ENCODE peak calls at places on chromosomes 16 and 17, in five cellular contexts. E is prostate gland, Z is thyroid gland, T is lung, Y is uterus. P is an unnamed sample.

GRCh38 chr16:1812732-1813163 is 13.9 kb downstream of the HAGH start:
- DNase-seq in Y (peak), T (peak), Z (peak), E (peak), P (peak)

GRCh38 chr16:27498426-27498825 is 51.3 kb downstream of the GTF3C1 start:
- DNase-seq in Z (peak), T (no peak), E (no peak), Y (no peak), P (no peak)

GRCh38 chr17:63442549-63443035 is 3.5 kb downstream of the CYB561 start:
- DNase-seq in Y (no peak), Z (peak), T (no peak), E (no peak), P (no peak)

GRCh38 chr16:6018848-6019489 is 921.4 kb upstream of the EEF2KMT start:
- DNase-seq in T (no peak), E (no peak), Z (no peak), Y (no peak), P (no peak)

GRCh38 chr17:50817142-50817751 is 18.1 kb upstream of the WFIKKN2 start:
- DNase-seq in Z (peak), Y (peak), T (peak), E (no peak), P (no peak)

GRCh38 chr17:29586676-29587469 is 2.6 kb downstream of the GIT1 start:
- DNase-seq in Z (no peak), E (no peak), T (no peak), Y (peak), P (no peak)

GRCh38 chr17:16398270-16399267 is 16.8 kb upstream of the TRPV2 start:
- DNase-seq in E (no peak), T (no peak), Y (no peak), Z (peak), P (no peak)

GRCh38 chr17:64459284-64459747 is 10.4 kb downstream of the MILR1 start:
- DNase-seq in Z (no peak), E (no peak), T (no peak), Y (no peak), P (peak)

GRCh38 chr16:56270828-56271227 is 79.5 kb downstream of the GNAO1 start:
- DNase-seq in E (no peak), T (no peak), Z (no peak), Y (no peak), P (no peak)

GRCh38 chr16:16150117-16150877 is 73.0 kb downstream of the ABCC6 start:
- DNase-seq in E (peak), Y (peak), T (no peak), Z (peak), P (no peak)

GRCh38 chr16:51149251-51149661 is 1.8 kb downstream of the SALL1 start:
- DNase-seq in Y (no peak), T (no peak), Z (no peak), E (no peak), P (no peak)

GRCh38 chr16:79163666-79164377 is 436.7 kb downstream of the MAF start:
- DNase-seq in T (no peak), Y (no peak), E (no peak), Z (no peak), P (no peak)

GRCh38 chr16:84832488-84833141 is 12.8 kb downstream of the CRISPLD2 start:
- DNase-seq in T (peak), Z (peak), Y (peak), E (peak), P (no peak)

GRCh38 chr17:61454095-61454931 is 2.1 kb downstream of the TBX4 start:
- DNase-seq in E (no peak), Y (no peak), Z (no peak), T (no peak), P (no peak)

GRCh38 chr17:74201250-74201649 is 2.2 kb upstream of the RPL38 start:
- DNase-seq in E (no peak), Y (no peak), Z (no peak), T (no peak), P (peak)

DNA sequence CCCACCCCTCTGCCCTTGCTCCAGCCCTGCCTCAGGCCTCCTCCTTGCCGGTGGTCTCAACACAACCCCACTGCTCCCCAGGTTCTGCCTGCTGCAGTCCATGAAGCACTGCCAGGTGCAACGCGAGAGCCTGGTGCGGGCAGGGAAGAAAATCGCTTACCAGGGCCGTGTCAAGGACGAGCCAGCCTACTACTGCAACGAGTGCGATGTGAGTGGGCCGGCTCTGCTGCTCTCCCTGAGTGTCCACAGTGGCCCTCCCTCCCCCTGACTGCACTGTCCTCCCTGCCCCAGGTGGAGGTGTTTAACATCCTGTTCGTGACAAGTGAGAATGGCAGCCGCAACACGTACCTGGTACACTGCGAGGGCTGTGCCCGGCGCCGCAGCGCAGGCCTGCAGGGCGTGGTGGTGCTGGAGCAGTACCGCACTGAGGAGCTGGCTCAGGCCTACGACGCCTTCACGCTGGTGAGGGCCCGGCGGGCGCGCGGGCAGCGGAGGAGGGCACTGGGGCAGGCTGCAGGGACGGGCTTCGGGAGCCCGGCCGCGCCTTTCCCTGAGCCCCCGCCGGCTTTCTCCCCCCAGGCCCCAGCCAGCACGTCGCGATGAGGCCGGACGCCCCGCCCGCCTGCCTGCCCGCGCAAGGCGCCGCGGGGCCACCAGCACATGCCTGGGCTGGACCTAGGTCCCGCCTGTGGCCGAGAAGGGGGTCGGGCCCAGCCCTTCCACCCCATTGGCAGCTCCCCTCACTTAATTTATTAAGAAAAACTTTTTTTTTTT is 1.8 kb upstream of the TMEM88 start:
- DNase-seq in E (no peak), Z (no peak), T (no peak), Y (peak), P (no peak)
- TF ChIP-seq CTCF in E (no peak), Z (no peak), T (no peak), Y (no peak), P (no peak)

DNA sequence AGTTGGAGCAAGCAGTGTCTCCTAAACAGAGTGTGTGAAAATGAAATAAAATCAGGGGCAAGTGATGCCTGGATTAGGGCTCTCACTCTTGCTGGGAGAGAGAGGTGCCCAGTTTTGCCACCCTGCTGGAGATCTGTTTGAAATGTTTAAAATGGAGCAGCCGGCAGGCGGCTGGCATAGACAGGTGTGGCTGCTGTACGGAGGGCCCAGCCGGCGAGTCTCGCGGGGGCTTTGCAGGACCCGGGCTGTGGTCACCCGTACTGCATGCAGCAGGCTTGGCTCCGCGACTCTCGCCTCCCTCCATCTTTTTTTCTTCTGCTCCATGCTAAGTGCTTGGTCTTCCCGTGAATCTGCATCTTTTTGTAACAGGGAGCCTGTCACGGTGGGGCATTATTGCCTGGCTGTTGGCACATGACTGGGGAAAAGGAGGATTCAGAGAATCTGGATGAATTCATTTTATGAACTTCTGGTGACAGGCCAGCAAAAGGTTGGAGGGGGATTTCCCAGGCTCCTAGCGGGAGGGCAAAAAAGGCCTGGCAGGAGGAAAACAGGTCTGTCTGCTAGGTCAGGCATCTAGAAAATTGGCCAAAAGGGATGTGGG is 1.8 kb downstream of the ZNRF1 start:
- DNase-seq in T (no peak), E (no peak), Z (peak), Y (no peak), P (peak)
- H3K27ac ChIP-seq in T (peak), E (no peak), Z (peak), Y (peak), P (peak)

GRCh38 chr17:58215685-58216084 is 3.4 kb downstream of the MKS1 start:
- DNase-seq in Y (no peak), T (no peak), E (no peak), Z (no peak), P (no peak)

GRCh38 chr17:58207451-58207850 is 11.6 kb downstream of the MKS1 start:
- DNase-seq in Y (no peak), T (no peak), E (no peak), Z (no peak), P (no peak)

GRCh38 chr17:58205936-58206335 is 13.1 kb downstream of the MKS1 start:
- DNase-seq in Z (no peak), T (no peak), Y (no peak), E (no peak), P (no peak)

GRCh38 chr17:58208344-58208743 is 10.7 kb downstream of the MKS1 start:
- DNase-seq in T (no peak), Y (no peak), Z (no peak), E (no peak), P (no peak)

DNA sequence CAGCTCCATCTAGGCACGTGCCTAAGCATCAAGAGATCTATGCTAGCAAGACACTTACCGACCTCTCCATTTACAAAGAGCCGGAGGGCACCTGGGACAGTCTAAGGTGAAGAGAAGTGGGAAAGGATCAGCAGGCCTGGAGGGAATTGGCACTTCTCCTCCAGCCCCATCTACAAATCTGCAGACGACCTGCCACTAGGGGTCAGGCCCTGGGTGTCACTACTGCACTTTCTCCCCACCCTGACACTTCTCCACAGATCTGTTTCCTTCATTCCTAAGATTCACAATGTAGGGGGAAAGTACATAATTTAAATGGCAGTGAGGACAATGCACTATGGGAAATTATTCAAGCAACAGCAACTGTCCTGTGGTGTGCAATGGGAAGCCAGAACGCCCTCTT is 8.1 kb downstream of the MKS1 start:
- DNase-seq in Z (no peak), T (no peak), Y (no peak), E (no peak), P (no peak)
- TF ChIP-seq CTCF in Z (no peak), T (no peak), Y (no peak), E (no peak), P (no peak)

DNA sequence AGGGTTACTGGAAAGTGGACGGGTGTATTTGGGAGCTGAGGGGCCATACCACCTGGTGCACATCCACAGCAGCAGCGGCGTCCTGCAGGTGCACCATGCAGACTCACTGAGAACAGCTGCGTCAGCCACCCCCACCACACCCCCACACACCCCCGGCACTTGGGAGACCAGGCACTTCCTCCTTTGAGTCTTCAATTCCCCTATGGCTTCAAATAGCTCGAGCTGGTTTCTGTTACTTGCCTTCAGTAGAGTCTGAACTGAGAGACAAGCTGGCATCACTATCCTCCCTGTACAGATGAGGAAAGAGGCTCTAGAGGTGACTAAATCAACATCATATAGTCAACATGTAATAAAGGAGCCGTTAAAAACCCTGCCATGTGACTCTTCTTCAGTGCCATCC is 15.4 kb downstream of the CUEDC1 start:
- DNase-seq in Y (no peak), E (no peak), Z (no peak), T (no peak), P (no peak)
- H3K27ac ChIP-seq in Y (peak), E (peak), Z (peak), T (no peak), P (peak)

GRCh38 chr16:17414421-17414820 is 56.3 kb downstream of the XYLT1 start:
- DNase-seq in Y (no peak), Z (no peak), E (no peak), T (no peak), P (no peak)

GRCh38 chr16:17414916-17415315 is 55.8 kb downstream of the XYLT1 start:
- DNase-seq in Y (no peak), Z (no peak), E (no peak), T (no peak), P (no peak)

GRCh38 chr16:17417740-17418139 is 53.0 kb downstream of the XYLT1 start:
- DNase-seq in E (no peak), Z (peak), Y (no peak), T (no peak), P (no peak)

GRCh38 chr16:17419266-17419665 is 51.5 kb downstream of the XYLT1 start:
- DNase-seq in E (no peak), Y (no peak), T (no peak), Z (no peak), P (no peak)

DNA sequence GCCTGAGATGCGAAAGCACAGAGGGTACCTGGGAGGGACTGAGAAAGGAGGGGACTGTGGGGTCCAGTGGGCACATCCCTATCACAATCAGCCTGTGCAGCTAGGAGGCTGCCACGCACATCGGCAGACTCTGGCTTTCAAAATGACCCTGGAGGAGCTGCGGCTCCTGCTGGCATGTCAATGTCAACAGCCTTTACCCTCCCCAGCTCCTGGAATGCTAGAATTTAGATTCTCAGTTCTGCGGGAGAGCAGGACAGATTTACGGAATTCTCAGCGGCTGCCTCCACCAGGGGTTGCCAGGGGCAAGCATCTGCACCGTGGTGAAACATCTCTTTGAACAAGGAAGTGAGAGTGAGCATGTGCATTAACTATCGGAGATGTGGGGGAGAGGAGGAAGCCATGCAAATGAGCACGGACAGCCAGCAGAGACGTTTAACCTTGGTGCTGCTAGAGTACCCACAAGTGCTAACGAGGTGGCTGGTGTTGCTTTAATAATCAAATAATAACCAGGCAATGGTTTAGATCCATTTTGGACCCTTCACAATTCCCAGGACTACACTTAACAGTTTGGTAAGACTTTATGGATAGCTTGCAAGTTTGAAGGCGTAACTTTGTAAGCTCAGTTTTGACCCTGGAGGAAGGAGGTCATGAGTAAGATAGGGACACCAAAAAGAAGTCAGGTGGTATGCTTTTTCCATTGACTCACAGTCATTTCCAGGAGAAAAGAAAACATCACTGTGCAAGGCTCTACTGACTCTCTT is 54.1 kb downstream of the XYLT1 start:
- DNase-seq in Z (peak), Y (no peak), T (peak), E (no peak), P (no peak)
- TF ChIP-seq CTCF in Z (peak), Y (no peak), T (no peak), E (peak), P (no peak)

P was measured in RWPE1.